ENCODE peak calls at places on chromosome 6, in seven cellular contexts. O is D341Med; T is stimulated activated naive B cell treated with anti-CD40 and anti-IgM and Interleukin-4, amounts not matched to agents 10 μg/mL and 1 μg/mL and 100 μg/mL, for 72 hours; P is foreskin keratinocyte; S is OCI-LY7; I is KBM-7; Y is renal cortical epithelial cell. F is an unnamed sample.
A peak's percentile ranks its signal among the peaks of the same experiment; 100 is the strongest.

GRCh38 chr6:101458341-101458740 is 64.8 kb downstream of the GRIK2 start:
- DNase-seq in O (no peak), T (no peak), P (no peak), S (no peak), I (no peak), Y (no peak), F (no peak)

GRCh38 chr6:3516094-3516493 is 59.2 kb upstream of the SLC22A23 start:
- DNase-seq in O (no peak), T (no peak), P (no peak), S (no peak), I (no peak), Y (no peak), F (peak; percentile 39)

GRCh38 chr6:139583420-139583819 is 209.0 kb upstream of the CITED2 start:
- DNase-seq in O (no peak), T (no peak), P (no peak), S (no peak), I (no peak), Y (no peak), F (peak; percentile 52)

GRCh38 chr6:12017263-12017662 is 5.2 kb downstream of the HIVEP1 start:
- DNase-seq in O (no peak), T (no peak), P (no peak), S (no peak), I (no peak), Y (no peak), F (no peak)

GRCh38 chr6:64998173-64998572 is 708.9 kb downstream of the EYS start:
- DNase-seq in O (no peak), T (no peak), P (no peak), S (no peak), I (no peak), Y (no peak), F (no peak)

GRCh38 chr6:112439416-112439815 is 92.3 kb downstream of the RFPL4B start:
- DNase-seq in O (no peak), T (no peak), P (no peak), S (no peak), I (no peak), Y (no peak), F (no peak)

GRCh38 chr6:47414517-47415167 is 62.9 kb upstream of the CD2AP start:
- DNase-seq in O (no peak), T (no peak), P (peak; percentile 27), S (peak; percentile 60), I (peak; percentile 54), Y (peak; percentile 81), F (peak; percentile 50)

GRCh38 chr6:144063744-144064401 is 31.5 kb downstream of the SF3B5 start:
- DNase-seq in O (peak; percentile 84), T (peak; percentile 91), P (no peak), S (peak; percentile 89), I (peak; percentile 92), Y (no peak), F (peak; percentile 31)

GRCh38 chr6:170269151-170269872 is 21.6 kb downstream of the DLL1 start:
- DNase-seq in O (no peak), T (no peak), P (no peak), S (no peak), I (no peak), Y (no peak), F (no peak)

GRCh38 chr6:72248621-72249020 is 362.3 kb downstream of the RIMS1 start:
- DNase-seq in O (no peak), T (no peak), P (no peak), S (no peak), I (no peak), Y (peak; percentile 13), F (peak; percentile 38)

GRCh38 chr6:43887906-43888683 is 118.1 kb downstream of the VEGFA start:
- DNase-seq in O (no peak), T (no peak), P (no peak), S (no peak), I (no peak), Y (no peak), F (no peak)

GRCh38 chr6:45553730-45554344 is 176.1 kb upstream of the SUPT3H start:
- DNase-seq in O (no peak), T (no peak), P (no peak), S (no peak), I (no peak), Y (no peak), F (no peak)

GRCh38 chr6:29679962-29680361 is 990 bp downstream of the ZFP57 start:
- DNase-seq in O (no peak), T (no peak), P (peak; percentile 86), S (no peak), I (no peak), Y (no peak), F (peak; percentile 90)

GRCh38 chr6:39911513-39912125 is 22.6 kb downstream of the MOCS1 start:
- DNase-seq in O (no peak), T (no peak), P (no peak), S (no peak), I (no peak), Y (no peak), F (no peak)

GRCh38 chr6:108767418-108768175 is 80.6 kb upstream of the ARMC2 start:
- DNase-seq in O (no peak), T (no peak), P (no peak), S (no peak), I (no peak), Y (no peak), F (no peak)

GRCh38 chr6:16396497-16397319 is 158.3 kb downstream of the GMPR start:
- DNase-seq in O (no peak), T (no peak), P (no peak), S (no peak), I (no peak), Y (no peak), F (no peak)

GRCh38 chr6:12354499-12354898 is 64.3 kb downstream of the EDN1 start:
- DNase-seq in O (no peak), T (peak; percentile 33), P (peak; percentile 91), S (peak; percentile 36), I (no peak), Y (peak; percentile 99), F (peak; percentile 82)

GRCh38 chr6:141562181-141562800 is 570.4 kb upstream of the GJE1 start:
- DNase-seq in O (peak; percentile 23), T (no peak), P (no peak), S (no peak), I (peak; percentile 74), Y (peak; percentile 27), F (no peak)

GRCh38 chr6:155377061-155377460 is 62.8 kb upstream of the TFB1M start:
- DNase-seq in O (no peak), T (no peak), P (peak; percentile 50), S (no peak), I (no peak), Y (peak; percentile 60), F (peak; percentile 86)

GRCh38 chr6:142885182-142885867 is 59.7 kb downstream of the HIVEP2 start:
- DNase-seq in O (no peak), T (peak; percentile 59), P (peak; percentile 99), S (peak; percentile 69), I (peak; percentile 71), Y (peak; percentile 100), F (peak; percentile 99)

GRCh38 chr6:52509281-52510212 is 67.3 kb downstream of the TRAM2 start:
- DNase-seq in O (no peak), T (no peak), P (no peak), S (no peak), I (no peak), Y (peak; percentile 21), F (peak; percentile 23)

GRCh38 chr6:28252507-28252975 is 472 bp upstream of the ZKSCAN4 start:
- DNase-seq in O (peak; percentile 43), T (no peak), P (no peak), S (peak; percentile 20), I (peak; percentile 51), Y (no peak), F (no peak)

GRCh38 chr6:155352130-155352420 is 37.8 kb upstream of the TFB1M start:
- DNase-seq in O (no peak), T (no peak), P (no peak), S (no peak), I (no peak), Y (no peak), F (no peak)

GRCh38 chr6:157063176-157063934 is 260.0 kb downstream of the TMEM242 start:
- DNase-seq in O (no peak), T (no peak), P (peak; percentile 53), S (no peak), I (no peak), Y (peak; percentile 43), F (peak; percentile 37)

GRCh38 chr6:35494161-35494563 is 2.7 kb downstream of the TEAD3 start:
- DNase-seq in O (no peak), T (no peak), P (no peak), S (no peak), I (peak; percentile 77), Y (no peak), F (no peak)

GRCh38 chr6:168209420-168209819 is 110.2 kb downstream of the DACT2 start:
- DNase-seq in O (no peak), T (no peak), P (no peak), S (no peak), I (no peak), Y (no peak), F (no peak)

GRCh38 chr6:159982726-159983506 is 14.0 kb downstream of the IGF2R start:
- DNase-seq in O (no peak), T (no peak), P (no peak), S (no peak), I (peak; percentile 53), Y (peak; percentile 77), F (peak; percentile 51)

GRCh38 chr6:73640179-73640750 is 13.5 kb downstream of the SLC17A5 start:
- DNase-seq in O (no peak), T (no peak), P (no peak), S (no peak), I (no peak), Y (no peak), F (peak; percentile 66)

GRCh38 chr6:25590986-25591385 is 61.0 kb upstream of the SCGN start:
- DNase-seq in O (peak; percentile 37), T (no peak), P (no peak), S (no peak), I (no peak), Y (no peak), F (no peak)

GRCh38 chr6:71621918-71622519 is 264.3 kb upstream of the RIMS1 start:
- DNase-seq in O (no peak), T (no peak), P (no peak), S (peak; percentile 4), I (peak; percentile 6), Y (peak; percentile 34), F (no peak)

GRCh38 chr6:116047173-116047933 is 13.3 kb downstream of the FRK start:
- DNase-seq in O (no peak), T (no peak), P (no peak), S (peak; percentile 39), I (no peak), Y (peak; percentile 72), F (peak; percentile 57)